ENCODE peak calls at places on chromosome 21, in nine cellular contexts. W, D, S, C, P, T, L, A and G are unnamed samples.

GRCh38 chr21:29181799-29182470 is 51.5 kb downstream of the MAP3K7CL start:
- DNase-seq in W (no peak), D (peak), S (peak), C (no peak), P (peak), T (peak), L (peak), A (no peak), G (peak)

GRCh38 chr21:44711327-44712202 is at the start of gene TSPEAR:
- DNase-seq in W (no peak), D (no peak), S (no peak), C (peak), P (no peak), T (peak), L (no peak), A (no peak), G (no peak)

GRCh38 chr21:36202721-36203602 is 46.3 kb downstream of the DOP1B start:
- DNase-seq in W (no peak), D (peak), S (peak), C (no peak), P (no peak), T (peak), L (no peak), A (no peak), G (no peak)

GRCh38 chr21:41121785-41122415 is 46.1 kb upstream of the BACE2 start:
- DNase-seq in W (peak), D (peak), S (no peak), C (peak), P (peak), T (peak), L (peak), A (peak), G (peak)

GRCh38 chr21:41673071-41673470 is 93.8 kb downstream of the RIPK4 start:
- DNase-seq in W (no peak), D (no peak), S (no peak), C (no peak), P (no peak), T (no peak), L (no peak), A (no peak), G (no peak)

GRCh38 chr21:35637431-35637830 is 422.9 kb downstream of the SETD4 start:
- DNase-seq in W (no peak), D (peak), S (no peak), C (no peak), P (no peak), T (no peak), L (peak), A (no peak), G (no peak)

GRCh38 chr21:45010860-45011259 is 63.5 kb upstream of the ADARB1 start:
- DNase-seq in W (no peak), D (no peak), S (no peak), C (no peak), P (no peak), T (no peak), L (no peak), A (no peak), G (no peak)

GRCh38 chr21:42364304-42364865 is 1.9 kb downstream of the TFF1 start:
- DNase-seq in W (no peak), D (no peak), S (no peak), C (no peak), P (no peak), T (no peak), L (no peak), A (peak), G (no peak)

GRCh38 chr21:42102063-42102462 is 30.9 kb downstream of the UMODL1 start:
- DNase-seq in W (no peak), D (peak), S (no peak), C (no peak), P (no peak), T (no peak), L (no peak), A (no peak), G (no peak)

GRCh38 chr21:32803651-32804050 is 32.1 kb upstream of the PAXBP1 start:
- DNase-seq in W (no peak), D (no peak), S (no peak), C (no peak), P (no peak), T (no peak), L (no peak), A (no peak), G (no peak)

GRCh38 chr21:44391345-44392091 is 38.1 kb downstream of the TRPM2 start:
- DNase-seq in W (peak), D (no peak), S (no peak), C (no peak), P (no peak), T (peak), L (no peak), A (no peak), G (no peak)

GRCh38 chr21:42905195-42905594 is 12.1 kb downstream of the NDUFV3 start:
- DNase-seq in W (no peak), D (no peak), S (no peak), C (no peak), P (no peak), T (no peak), L (peak), A (no peak), G (no peak)

DNA sequence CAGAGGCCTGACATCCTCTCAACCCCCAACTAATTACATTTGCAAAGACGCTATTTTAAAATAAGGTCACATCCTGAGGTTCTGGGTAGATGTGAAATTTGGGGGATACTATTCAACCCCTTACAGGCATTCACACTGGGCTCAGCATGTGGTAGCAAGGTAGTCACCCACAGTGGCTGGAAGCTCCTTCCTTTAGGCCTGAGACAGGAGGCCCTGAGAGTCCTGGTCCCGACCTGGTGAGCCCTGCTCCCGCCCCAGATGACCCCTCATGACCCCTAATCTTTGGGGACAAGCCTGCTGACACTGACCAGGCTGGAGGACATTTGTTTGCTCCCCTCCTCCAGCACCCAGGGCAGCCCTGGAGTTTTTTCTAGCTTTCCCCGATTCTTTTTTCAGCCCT is 225.9 kb downstream of the DYRK1A start:
- DNase-seq in W (no peak), D (no peak), S (no peak), C (peak), P (no peak), T (no peak), L (no peak), A (no peak), G (no peak)
- H3K4me3 ChIP-seq in W (no peak), D (no peak), S (no peak), C (no peak), P (no peak), T (no peak), L (no peak), A (no peak), G (no peak)

GRCh38 chr21:34042735-34043134 is 30.6 kb upstream of the MRPS6 start:
- DNase-seq in W (no peak), D (no peak), S (no peak), C (no peak), P (no peak), T (no peak), L (no peak), A (no peak), G (no peak)

GRCh38 chr21:34043333-34043732 is 30.0 kb upstream of the MRPS6 start:
- DNase-seq in W (no peak), D (peak), S (no peak), C (no peak), P (no peak), T (no peak), L (no peak), A (no peak), G (no peak)

GRCh38 chr21:34037446-34037845 is 35.9 kb upstream of the MRPS6 start:
- DNase-seq in W (no peak), D (peak), S (no peak), C (no peak), P (peak), T (no peak), L (peak), A (no peak), G (no peak)

GRCh38 chr21:34037009-34037408 is 36.4 kb upstream of the MRPS6 start:
- DNase-seq in W (no peak), D (no peak), S (no peak), C (no peak), P (no peak), T (no peak), L (no peak), A (no peak), G (no peak)

DNA sequence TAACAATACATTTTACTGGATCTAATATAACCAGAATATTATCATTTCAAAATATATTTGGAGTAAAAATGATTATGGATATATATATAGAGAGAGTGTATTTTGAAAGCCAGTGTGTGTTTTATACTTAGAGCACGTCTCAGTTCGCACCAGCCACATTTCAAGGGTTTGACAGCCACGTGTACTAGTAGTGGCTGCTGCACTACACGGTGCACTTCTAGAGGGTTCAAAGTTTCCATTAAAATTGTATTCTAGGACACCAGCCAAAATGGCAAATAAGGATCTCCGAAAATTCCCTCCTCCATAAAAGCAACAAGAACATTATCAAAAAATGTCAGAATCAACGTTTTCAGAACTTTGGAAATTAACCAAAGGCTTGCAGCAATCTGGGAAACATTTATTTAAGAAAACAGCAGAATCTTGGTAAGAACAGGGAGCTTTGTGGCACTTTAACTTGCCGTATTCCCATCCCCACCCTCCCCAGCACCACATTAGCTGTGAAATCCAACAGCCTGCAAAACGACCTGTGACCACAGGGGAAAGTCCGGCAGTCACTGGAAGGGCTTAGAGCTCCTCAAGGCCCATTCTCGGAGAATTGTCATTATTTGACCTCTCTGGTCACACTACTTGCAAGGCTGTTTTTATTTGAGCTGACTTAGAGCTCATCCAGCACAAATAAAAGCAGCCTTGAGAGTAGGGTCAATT is 33.5 kb upstream of the MRPS6 start:
- DNase-seq in W (no peak), D (no peak), S (no peak), C (peak), P (no peak), T (peak), L (no peak), A (no peak), G (no peak)
- TF ChIP-seq CTCF in W (no peak), D (no peak), S (peak), C (no peak), P (no peak), T (no peak), L (no peak), A (no peak), G (no peak)

GRCh38 chr21:46667191-46667734 is 31.8 kb downstream of the PRMT2 start:
- DNase-seq in W (no peak), D (peak), S (no peak), C (peak), P (no peak), T (no peak), L (no peak), A (peak), G (no peak)

GRCh38 chr21:46665566-46665965 is 30.1 kb downstream of the PRMT2 start:
- DNase-seq in W (no peak), D (no peak), S (no peak), C (no peak), P (no peak), T (no peak), L (no peak), A (no peak), G (no peak)

GRCh38 chr21:46667735-46668380 is 32.4 kb downstream of the PRMT2 start:
- DNase-seq in W (no peak), D (peak), S (no peak), C (peak), P (peak), T (no peak), L (peak), A (peak), G (no peak)

GRCh38 chr21:46664316-46664995 is 29.0 kb downstream of the PRMT2 start:
- DNase-seq in W (no peak), D (no peak), S (no peak), C (no peak), P (no peak), T (no peak), L (no peak), A (no peak), G (no peak)

DNA sequence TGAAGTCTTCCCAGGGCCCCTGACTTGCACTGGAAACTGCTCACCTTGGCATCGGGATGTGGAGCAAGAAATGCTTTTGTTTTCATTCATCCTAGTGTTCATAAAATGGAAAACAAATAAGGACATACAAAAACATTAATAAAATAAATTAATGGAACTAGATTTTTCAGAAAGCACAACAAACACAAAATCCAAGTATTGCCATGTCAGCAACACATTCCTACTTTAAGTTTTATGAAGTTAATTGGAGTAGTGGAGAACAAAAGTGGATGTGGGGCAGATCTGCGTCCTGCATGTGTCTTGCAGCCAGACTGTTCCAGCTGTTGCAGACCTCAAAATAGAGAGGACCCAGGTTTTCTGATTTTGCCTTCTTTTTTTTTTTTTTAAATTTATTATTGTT is 32.9 kb downstream of the PRMT2 start:
- DNase-seq in W (no peak), D (no peak), S (no peak), C (no peak), P (no peak), T (no peak), L (no peak), A (no peak), G (no peak)
- H3K4me3 ChIP-seq in W (no peak), D (peak), S (peak), C (peak), P (peak), T (no peak), L (peak), A (peak), G (peak)

GRCh38 chr21:26845066-26845749 is at the start of gene ADAMTS1:
- DNase-seq in W (no peak), D (peak), S (peak), C (peak), P (no peak), T (peak), L (peak), A (no peak), G (no peak)
- TF ChIP-seq CTCF in W (no peak), D (no peak), S (no peak), C (peak), P (no peak), T (no peak), L (peak), A (no peak), G (peak)

GRCh38 chr21:38503588-38503987 is 5.3 kb upstream of the ERG start:
- DNase-seq in W (no peak), D (no peak), S (no peak), C (no peak), P (peak), T (no peak), L (peak), A (no peak), G (peak)
- H3K4me3 ChIP-seq in W (no peak), D (no peak), S (no peak), C (no peak), P (no peak), T (no peak), L (no peak), A (no peak), G (no peak)

DNA sequence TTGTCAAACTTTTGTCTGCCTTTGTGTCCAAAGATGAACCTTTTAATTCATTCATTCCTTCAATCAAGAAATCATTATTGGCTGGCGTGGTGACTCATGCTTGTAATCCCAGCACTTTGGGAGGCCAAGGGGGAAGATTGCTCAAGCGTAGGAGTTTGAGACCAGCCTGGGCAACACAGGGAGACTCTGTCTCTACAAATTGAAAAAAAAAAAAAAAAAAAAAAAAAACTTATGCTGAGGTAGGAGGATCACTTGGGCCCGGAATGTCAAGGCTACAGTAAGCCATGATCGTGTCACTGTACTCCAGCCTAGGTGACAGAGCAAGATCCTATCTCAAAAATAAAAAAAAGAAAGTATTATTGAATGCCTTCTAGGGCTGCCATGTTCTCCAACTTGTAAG is 51.3 kb upstream of the CXADR start:
- DNase-seq in W (no peak), D (peak), S (no peak), C (no peak), P (no peak), T (no peak), L (peak), A (no peak), G (no peak)
- TF ChIP-seq CTCF in W (no peak), D (no peak), S (no peak), C (no peak), P (no peak), T (no peak), L (no peak), A (no peak), G (no peak)

DNA sequence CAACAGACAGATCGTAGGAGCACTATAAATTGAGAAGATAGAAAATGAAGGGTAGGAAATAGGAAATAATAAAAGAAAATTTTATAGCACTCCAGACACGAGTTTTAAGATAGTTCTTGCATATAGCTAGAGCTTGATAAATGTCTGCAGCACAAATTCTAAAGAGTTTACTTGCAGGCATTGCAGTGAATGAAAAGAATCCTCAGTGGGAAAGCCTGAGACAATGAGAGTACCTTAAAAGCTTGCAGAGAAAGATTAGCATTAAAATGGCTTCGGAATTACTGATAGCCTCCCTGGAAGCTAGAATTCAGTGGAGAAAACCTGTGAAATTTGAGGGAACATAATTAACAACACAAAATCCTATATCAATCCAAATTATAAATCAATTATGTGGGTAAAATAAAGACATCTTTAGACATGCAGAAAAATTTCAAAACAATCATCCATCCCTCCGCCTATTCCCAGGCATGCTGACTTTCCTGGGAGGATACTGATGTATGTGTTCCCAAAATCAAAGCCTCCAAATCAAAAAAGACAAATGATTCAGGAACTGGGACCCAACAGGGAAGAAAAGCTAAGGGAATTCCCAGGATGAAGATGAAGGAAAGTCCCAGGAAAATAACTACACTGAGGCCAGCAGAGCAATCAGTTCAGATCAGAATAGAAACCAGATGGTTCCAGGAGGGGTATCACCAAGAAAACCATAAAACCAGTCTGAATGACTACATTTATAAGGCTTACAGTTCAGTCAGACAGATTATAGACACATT is 305.9 kb upstream of the USP25 start:
- DNase-seq in W (no peak), D (no peak), S (no peak), C (peak), P (no peak), T (no peak), L (no peak), A (no peak), G (no peak)
- H3K4me3 ChIP-seq in W (no peak), D (no peak), S (no peak), C (no peak), P (no peak), T (no peak), L (no peak), A (no peak), G (no peak)